ENCODE peak calls at places on chromosomes 6 and 20, in six cellular contexts. One of them, this sample, is unnamed.
A peak's percentile ranks its signal among the peaks of the same experiment; 100 is the strongest.

GRCh38 chr6:16105874-16106273 is 23.0 kb upstream of the MYLIP start:
- DNase-seq in CD4-positive, alpha-beta T cell: no peak
- DNase-seq in OCI-LY7: no peak
- DNase-seq in GM13976: no peak
- DNase-seq in cardiac fibroblast: peak; percentile 70
- DNase-seq in fibroblast of lung: peak; percentile 31
- DNase-seq in this sample: no peak

GRCh38 chr6:12034831-12035230 is 22.7 kb downstream of the HIVEP1 start:
- DNase-seq in fibroblast of lung: no peak
- DNase-seq in GM13976: no peak
- DNase-seq in CD4-positive, alpha-beta T cell: no peak
- DNase-seq in OCI-LY7: no peak
- DNase-seq in cardiac fibroblast: no peak
- DNase-seq in this sample: no peak

GRCh38 chr6:16249971-16250370 is 11.6 kb downstream of the GMPR start:
- DNase-seq in OCI-LY7: no peak
- DNase-seq in CD4-positive, alpha-beta T cell: no peak
- DNase-seq in cardiac fibroblast: no peak
- DNase-seq in GM13976: no peak
- DNase-seq in fibroblast of lung: peak; percentile 40
- DNase-seq in this sample: no peak

GRCh38 chr20:20593447-20594170 is 118.8 kb downstream of the RALGAPA2 start:
- DNase-seq in fibroblast of lung: peak; percentile 48
- DNase-seq in cardiac fibroblast: peak; percentile 56
- DNase-seq in GM13976: peak; percentile 53
- DNase-seq in CD4-positive, alpha-beta T cell: no peak
- DNase-seq in OCI-LY7: peak; percentile 37
- DNase-seq in this sample: peak; percentile 75

GRCh38 chr6:170554086-170554887 is at the start of gene TBP:
- DNase-seq in cardiac fibroblast: peak; percentile 99
- DNase-seq in GM13976: peak; percentile 95
- DNase-seq in CD4-positive, alpha-beta T cell: peak; percentile 95
- DNase-seq in OCI-LY7: peak; percentile 98
- DNase-seq in fibroblast of lung: peak; percentile 99
- DNase-seq in this sample: peak; percentile 97

GRCh38 chr6:161542581-161542980 is 268.7 kb upstream of the AGPAT4 start:
- DNase-seq in cardiac fibroblast: no peak
- DNase-seq in OCI-LY7: no peak
- DNase-seq in GM13976: no peak
- DNase-seq in CD4-positive, alpha-beta T cell: no peak
- DNase-seq in fibroblast of lung: no peak
- DNase-seq in this sample: no peak

GRCh38 chr20:8862092-8862491 is 206.8 kb upstream of the PLCB4 start:
- DNase-seq in CD4-positive, alpha-beta T cell: no peak
- DNase-seq in cardiac fibroblast: no peak
- DNase-seq in GM13976: no peak
- DNase-seq in OCI-LY7: no peak
- DNase-seq in fibroblast of lung: no peak
- DNase-seq in this sample: no peak

GRCh38 chr20:62816031-62816878 is 595 bp upstream of the COL9A3 start:
- DNase-seq in OCI-LY7: no peak
- DNase-seq in cardiac fibroblast: no peak
- DNase-seq in fibroblast of lung: no peak
- DNase-seq in CD4-positive, alpha-beta T cell: no peak
- DNase-seq in GM13976: no peak
- DNase-seq in this sample: no peak

GRCh38 chr6:154058963-154059680 is 20.1 kb downstream of the OPRM1 start:
- DNase-seq in cardiac fibroblast: no peak
- DNase-seq in fibroblast of lung: no peak
- DNase-seq in OCI-LY7: no peak
- DNase-seq in CD4-positive, alpha-beta T cell: no peak
- DNase-seq in GM13976: no peak
- DNase-seq in this sample: no peak

GRCh38 chr6:127328043-127328442 is 15.4 kb downstream of the ECHDC1 start:
- DNase-seq in fibroblast of lung: peak; percentile 82
- DNase-seq in GM13976: no peak
- DNase-seq in cardiac fibroblast: no peak
- DNase-seq in CD4-positive, alpha-beta T cell: no peak
- DNase-seq in OCI-LY7: no peak
- DNase-seq in this sample: no peak

GRCh38 chr20:39903806-39904205 is 785.2 kb downstream of the MAFB start:
- DNase-seq in CD4-positive, alpha-beta T cell: no peak
- DNase-seq in OCI-LY7: no peak
- DNase-seq in cardiac fibroblast: no peak
- DNase-seq in fibroblast of lung: no peak
- DNase-seq in GM13976: no peak
- DNase-seq in this sample: no peak

GRCh38 chr20:3678198-3678597 is 3.6 kb downstream of the ADAM33 start:
- DNase-seq in OCI-LY7: no peak
- DNase-seq in cardiac fibroblast: no peak
- DNase-seq in CD4-positive, alpha-beta T cell: no peak
- DNase-seq in fibroblast of lung: no peak
- DNase-seq in GM13976: no peak
- DNase-seq in this sample: no peak

GRCh38 chr6:6556738-6557503 is 31.6 kb upstream of the LY86 start:
- DNase-seq in GM13976: peak; percentile 62
- DNase-seq in OCI-LY7: peak; percentile 74
- DNase-seq in cardiac fibroblast: peak; percentile 39
- DNase-seq in fibroblast of lung: no peak
- DNase-seq in CD4-positive, alpha-beta T cell: peak; percentile 47
- DNase-seq in this sample: peak; percentile 57

GRCh38 chr20:40442181-40442963 is 246.7 kb downstream of the MAFB start:
- DNase-seq in cardiac fibroblast: peak; percentile 19
- DNase-seq in fibroblast of lung: no peak
- DNase-seq in OCI-LY7: no peak
- DNase-seq in GM13976: no peak
- DNase-seq in CD4-positive, alpha-beta T cell: no peak
- DNase-seq in this sample: no peak

GRCh38 chr6:56724455-56724854 is 81.8 kb upstream of the DST start:
- DNase-seq in CD4-positive, alpha-beta T cell: no peak
- DNase-seq in cardiac fibroblast: peak; percentile 68
- DNase-seq in GM13976: no peak
- DNase-seq in OCI-LY7: no peak
- DNase-seq in fibroblast of lung: peak; percentile 92
- DNase-seq in this sample: no peak

GRCh38 chr6:122059918-122060317 is 339.5 kb upstream of the HSF2 start:
- DNase-seq in GM13976: no peak
- DNase-seq in CD4-positive, alpha-beta T cell: no peak
- DNase-seq in OCI-LY7: no peak
- DNase-seq in fibroblast of lung: peak; percentile 23
- DNase-seq in cardiac fibroblast: no peak
- DNase-seq in this sample: no peak

GRCh38 chr20:42219005-42219404 is 600.8 kb upstream of the CHD6 start:
- DNase-seq in cardiac fibroblast: no peak
- DNase-seq in OCI-LY7: no peak
- DNase-seq in GM13976: no peak
- DNase-seq in CD4-positive, alpha-beta T cell: no peak
- DNase-seq in fibroblast of lung: no peak
- DNase-seq in this sample: no peak

GRCh38 chr6:16684896-16685554 is 76.2 kb downstream of the ATXN1 start:
- DNase-seq in OCI-LY7: no peak
- DNase-seq in CD4-positive, alpha-beta T cell: peak; percentile 21
- DNase-seq in cardiac fibroblast: peak; percentile 48
- DNase-seq in GM13976: peak; percentile 35
- DNase-seq in fibroblast of lung: peak; percentile 90
- DNase-seq in this sample: no peak

GRCh38 chr6:76162811-76163210 is 90.3 kb upstream of the IMPG1 start:
- DNase-seq in GM13976: no peak
- DNase-seq in CD4-positive, alpha-beta T cell: no peak
- DNase-seq in OCI-LY7: no peak
- DNase-seq in cardiac fibroblast: no peak
- DNase-seq in fibroblast of lung: no peak
- DNase-seq in this sample: no peak

GRCh38 chr6:96939019-96939805 is 14.7 kb downstream of the KLHL32 start:
- DNase-seq in OCI-LY7: no peak
- DNase-seq in cardiac fibroblast: peak; percentile 62
- DNase-seq in CD4-positive, alpha-beta T cell: no peak
- DNase-seq in GM13976: no peak
- DNase-seq in fibroblast of lung: peak; percentile 67
- DNase-seq in this sample: peak; percentile 37

DNA sequence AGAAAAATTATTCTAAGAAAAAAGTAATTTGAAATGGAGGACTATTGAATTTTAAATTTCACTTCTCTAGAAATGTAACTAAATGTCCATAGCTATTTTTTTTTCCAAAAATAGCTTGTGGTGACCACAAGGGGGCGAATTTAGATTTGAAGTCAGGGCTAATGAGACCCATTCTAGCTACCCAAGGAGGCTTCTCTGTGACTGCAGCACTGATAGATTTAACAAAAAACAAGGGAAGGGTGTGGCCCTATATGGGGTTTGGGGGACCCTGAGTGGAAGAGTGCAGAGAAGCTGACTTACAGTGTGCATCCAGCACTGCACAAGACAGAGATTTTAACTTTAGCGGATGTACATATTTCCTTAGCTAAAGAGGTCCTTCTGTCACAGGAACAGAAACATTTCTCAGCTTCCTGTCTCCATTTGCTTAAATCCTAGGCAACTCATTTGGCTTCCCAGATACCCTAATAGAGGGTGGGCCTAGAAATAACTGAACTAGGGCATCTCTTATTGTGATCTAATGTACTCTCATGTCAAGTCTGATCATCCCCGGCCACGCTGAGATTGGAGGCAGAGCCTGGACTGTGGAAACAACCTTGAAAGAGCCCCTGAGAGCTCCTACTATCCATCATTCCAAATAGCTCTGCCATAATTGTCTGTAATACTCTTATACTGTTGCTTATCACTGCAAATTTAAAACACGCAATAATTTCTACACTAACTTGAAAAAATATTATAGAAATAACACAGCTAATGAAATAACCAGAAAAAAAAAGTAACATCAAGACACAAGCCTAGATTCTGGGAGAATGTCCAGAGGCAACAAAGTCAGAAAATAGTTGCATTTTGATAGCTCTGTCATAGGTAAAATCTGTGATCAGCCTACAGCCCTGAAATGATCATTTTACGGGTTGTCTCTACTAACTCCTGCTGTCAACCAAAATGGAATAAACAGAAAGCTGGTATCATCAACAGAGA is 93.6 kb downstream of the SNAP91 start:
- DNase-seq in CD4-positive, alpha-beta T cell: no peak
- DNase-seq in cardiac fibroblast: peak; percentile 59
- DNase-seq in GM13976: peak; percentile 34
- DNase-seq in fibroblast of lung: peak; percentile 28
- DNase-seq in OCI-LY7: peak; percentile 49
- DNase-seq in this sample: peak; percentile 78
- TF ChIP-seq CTCF in CD4-positive, alpha-beta T cell: no peak
- TF ChIP-seq CTCF in cardiac fibroblast: peak; percentile 60
- TF ChIP-seq CTCF in GM13976: peak; percentile 32
- TF ChIP-seq CTCF in fibroblast of lung: peak; percentile 74
- TF ChIP-seq CTCF in OCI-LY7: peak; percentile 82
- TF ChIP-seq CTCF in this sample: peak; percentile 76

DNA sequence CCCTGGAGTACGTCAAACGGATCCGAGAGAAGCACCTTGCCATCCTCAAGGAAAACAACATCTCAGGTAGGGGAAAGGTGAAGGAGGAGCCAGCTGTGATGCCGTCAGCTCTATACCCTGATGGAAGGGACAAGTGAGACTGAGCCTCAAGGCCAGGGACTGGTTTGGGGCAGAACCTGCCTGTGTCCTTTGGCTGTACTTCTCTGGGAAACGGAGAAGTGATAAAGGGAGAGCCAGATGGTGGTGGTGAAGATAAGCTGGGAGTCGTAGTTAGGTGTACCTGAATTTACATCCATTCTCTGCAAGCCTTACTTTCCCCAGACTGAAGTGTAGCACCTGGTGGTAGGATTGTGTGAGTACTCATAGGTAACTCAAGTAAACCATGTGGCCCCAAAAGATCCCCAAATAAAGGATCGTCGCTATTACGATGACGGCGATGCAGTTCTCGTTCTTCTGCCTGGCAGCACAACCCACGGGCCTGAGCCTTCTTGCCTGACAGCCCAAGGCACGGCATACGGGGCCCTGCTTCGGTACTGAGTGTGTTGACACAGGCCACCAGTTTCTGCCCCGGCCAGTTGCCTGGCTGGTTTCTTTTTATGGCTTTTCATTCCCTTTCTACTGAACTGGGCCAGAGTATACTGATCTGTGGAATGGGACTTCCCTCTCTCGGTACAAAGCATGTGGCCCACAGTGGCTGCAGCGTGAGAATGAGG is 10.6 kb downstream of the PCIF1 start:
- DNase-seq in GM13976: no peak
- DNase-seq in cardiac fibroblast: no peak
- DNase-seq in CD4-positive, alpha-beta T cell: no peak
- DNase-seq in OCI-LY7: no peak
- DNase-seq in fibroblast of lung: no peak
- DNase-seq in this sample: no peak
- TF ChIP-seq CTCF in GM13976: no peak
- TF ChIP-seq CTCF in cardiac fibroblast: peak; percentile 8
- TF ChIP-seq CTCF in CD4-positive, alpha-beta T cell: no peak
- TF ChIP-seq CTCF in OCI-LY7: no peak
- TF ChIP-seq CTCF in fibroblast of lung: no peak
- TF ChIP-seq CTCF in this sample: no peak

GRCh38 chr6:34072727-34073126 is 73.2 kb downstream of the GRM4 start:
- DNase-seq in GM13976: no peak
- DNase-seq in OCI-LY7: no peak
- DNase-seq in cardiac fibroblast: no peak
- DNase-seq in CD4-positive, alpha-beta T cell: no peak
- DNase-seq in fibroblast of lung: no peak
- DNase-seq in this sample: no peak
- TF ChIP-seq CTCF in GM13976: no peak
- TF ChIP-seq CTCF in OCI-LY7: no peak
- TF ChIP-seq CTCF in cardiac fibroblast: no peak
- TF ChIP-seq CTCF in CD4-positive, alpha-beta T cell: no peak
- TF ChIP-seq CTCF in fibroblast of lung: no peak
- TF ChIP-seq CTCF in this sample: no peak

GRCh38 chr6:27161946-27162603 is 85.4 kb upstream of the PRSS16 start:
- DNase-seq in GM13976: peak; percentile 36
- DNase-seq in cardiac fibroblast: peak; percentile 57
- DNase-seq in OCI-LY7: peak; percentile 62
- DNase-seq in CD4-positive, alpha-beta T cell: no peak
- DNase-seq in fibroblast of lung: peak; percentile 70
- DNase-seq in this sample: peak; percentile 68
- TF ChIP-seq CTCF in GM13976: peak; percentile 36
- TF ChIP-seq CTCF in cardiac fibroblast: peak; percentile 53
- TF ChIP-seq CTCF in OCI-LY7: peak; percentile 97
- TF ChIP-seq CTCF in CD4-positive, alpha-beta T cell: peak; percentile 85
- TF ChIP-seq CTCF in fibroblast of lung: peak; percentile 25
- TF ChIP-seq CTCF in this sample: peak; percentile 55